ENCODE peak calls at places on chromosome 2, in eight cellular contexts. T is left kidney; F is activated naive CD8-positive, alpha-beta T cell treated with anti-CD3 and anti-CD28 coated beads, Interleukin-2, amount 50 U/mL, for 24 hours; X is iPS DF 6.9; C is GM23248; Y is Right ventricle myocardium superior; H is A549; U is D341Med. Z is an unnamed sample.

GRCh38 chr2:207711750-207712487 is 479 bp downstream of the CCNYL1 start:
- DNase-seq in T (peak; percentile 73), F (peak; percentile 57), X (no peak), C (peak; percentile 73), Y (peak; percentile 67), H (no peak), U (peak; percentile 63), Z (peak; percentile 67)

GRCh38 chr2:232276739-232277313 is 101.7 kb upstream of the ALPP start:
- DNase-seq in T (no peak), F (no peak), X (peak; percentile 33), C (no peak), Y (no peak), H (no peak), U (peak; percentile 49), Z (peak; percentile 88)

GRCh38 chr2:69997296-69998184 is 36.1 kb upstream of the ASPRV1 start:
- DNase-seq in T (no peak), F (peak; percentile 20), X (no peak), C (peak; percentile 88), Y (peak; percentile 52), H (peak; percentile 68), U (no peak), Z (no peak)

GRCh38 chr2:48600204-48600813 is 17.3 kb upstream of the GTF2A1L start:
- DNase-seq in T (peak; percentile 72), F (no peak), X (no peak), C (peak; percentile 65), Y (no peak), H (peak; percentile 46), U (peak; percentile 39), Z (peak; percentile 76)

GRCh38 chr2:105739408-105739807 is 5.3 kb upstream of the NCK2 start:
- DNase-seq in T (no peak), F (no peak), X (no peak), C (no peak), Y (no peak), H (no peak), U (no peak), Z (no peak)

GRCh38 chr2:34447097-34447496 is 848.0 kb upstream of the FAM98A start:
- DNase-seq in T (no peak), F (no peak), X (peak; percentile 47), C (no peak), Y (no peak), H (no peak), U (no peak), Z (peak; percentile 30)

GRCh38 chr2:114661926-114662670 is 219.7 kb downstream of the DPP10 start:
- DNase-seq in T (peak; percentile 85), F (no peak), X (no peak), C (peak; percentile 26), Y (peak; percentile 46), H (peak; percentile 10), U (peak; percentile 10), Z (peak; percentile 31)

GRCh38 chr2:108220942-108221541 is 18.7 kb upstream of the SULT1C3 start:
- DNase-seq in T (no peak), F (no peak), X (no peak), C (no peak), Y (peak; percentile 68), H (no peak), U (peak; percentile 30), Z (no peak)

GRCh38 chr2:69604026-69604678 is 39.4 kb downstream of the AAK1 start:
- DNase-seq in T (peak; percentile 43), F (no peak), X (no peak), C (no peak), Y (no peak), H (no peak), U (no peak), Z (no peak)

GRCh38 chr2:144517825-144518699 is 1.9 kb downstream of the ZEB2 start:
- DNase-seq in T (peak; percentile 80), F (peak; percentile 25), X (no peak), C (peak; percentile 64), Y (peak; percentile 39), H (no peak), U (no peak), Z (peak; percentile 93)

GRCh38 chr2:7915302-7916200 is 766.3 kb upstream of the ID2 start:
- DNase-seq in T (no peak), F (no peak), X (no peak), C (peak; percentile 50), Y (no peak), H (no peak), U (no peak), Z (peak; percentile 6)

GRCh38 chr2:96685592-96686459 is 43.3 kb downstream of the FER1L5 start:
- DNase-seq in T (peak; percentile 75), F (no peak), X (no peak), C (no peak), Y (peak; percentile 48), H (no peak), U (no peak), Z (peak; percentile 88)

GRCh38 chr2:175187378-175187777 is 5.9 kb upstream of the ATP5MC3 start:
- DNase-seq in T (no peak), F (no peak), X (no peak), C (peak; percentile 24), Y (no peak), H (peak; percentile 48), U (peak; percentile 22), Z (peak; percentile 51)

GRCh38 chr2:233047667-233048066 is 12.5 kb upstream of the INPP5D start:
- DNase-seq in T (no peak), F (no peak), X (no peak), C (no peak), Y (no peak), H (no peak), U (no peak), Z (no peak)

GRCh38 chr2:42927334-42928160 is 135.2 kb upstream of the HAAO start:
- DNase-seq in T (peak; percentile 94), F (no peak), X (no peak), C (no peak), Y (peak; percentile 63), H (no peak), U (no peak), Z (peak; percentile 42)